ENCODE peak calls at places on chromosome 16, in nine cellular contexts. G is mesenteric fat pad, W is hippocampal formation, V is GM12865, M is endothelial cell, S is nephron progenitor cell, U is omental fat pad, B is ELR, K is pancreas. P is an unnamed sample.

GRCh38 chr16:46427340-46428107 is 193.7 kb downstream of the SHCBP1 start:
- DNase-seq in G (peak; percentile 83), W (no peak), V (no peak), M (no peak), S (no peak), U (no peak), B (no peak), K (no peak), P (no peak)

GRCh38 chr16:9308300-9309209 is 217.1 kb downstream of the HAPSTR1 start:
- DNase-seq in G (no peak), W (no peak), V (no peak), M (no peak), S (no peak), U (no peak), B (no peak), K (no peak), P (no peak)

GRCh38 chr16:84041421-84041820 is 1.2 kb downstream of the SLC38A8 start:
- DNase-seq in G (no peak), W (no peak), V (no peak), M (no peak), S (no peak), U (no peak), B (no peak), K (no peak), P (no peak)

GRCh38 chr16:67110136-67110847 is 551 bp downstream of the PHAF1 start:
- DNase-seq in G (no peak), W (no peak), V (no peak), M (no peak), S (no peak), U (no peak), B (no peak), K (peak; percentile 63), P (no peak)

GRCh38 chr16:29023279-29024278 is 38.7 kb downstream of the LAT start:
- DNase-seq in G (no peak), W (no peak), V (no peak), M (no peak), S (no peak), U (no peak), B (peak; percentile 56), K (no peak), P (no peak)

GRCh38 chr16:73082608-73083007 is 34.7 kb upstream of the ZFHX3 start:
- DNase-seq in G (no peak), W (no peak), V (no peak), M (no peak), S (no peak), U (no peak), B (peak; percentile 95), K (no peak), P (no peak)

GRCh38 chr16:34802396-34802795 is 1343.0 kb downstream of the TP53TG3F start:
- DNase-seq in G (no peak), W (no peak), V (no peak), M (no peak), S (no peak), U (no peak), B (no peak), K (peak; percentile 16), P (no peak)

GRCh38 chr16:86002178-86002577 is 103.2 kb downstream of the IRF8 start:
- DNase-seq in G (peak; percentile 14), W (no peak), V (peak; percentile 86), M (no peak), S (no peak), U (no peak), B (no peak), K (no peak), P (no peak)

GRCh38 chr16:80122155-80122554 is 418.6 kb upstream of the DYNLRB2 start:
- DNase-seq in G (no peak), W (no peak), V (no peak), M (no peak), S (no peak), U (no peak), B (no peak), K (no peak), P (no peak)

GRCh38 chr16:57781741-57782606 is 20.3 kb downstream of the KIFC3 start:
- DNase-seq in G (no peak), W (no peak), V (no peak), M (no peak), S (no peak), U (no peak), B (peak; percentile 55), K (peak; percentile 14), P (no peak)

GRCh38 chr16:66925322-66925840 is at the start of gene RRAD:
- DNase-seq in G (no peak), W (no peak), V (no peak), M (no peak), S (no peak), U (no peak), B (peak; percentile 56), K (peak; percentile 75), P (no peak)

GRCh38 chr16:30434852-30435251 is 5.0 kb upstream of the DCTPP1 start:
- DNase-seq in G (no peak), W (no peak), V (no peak), M (no peak), S (no peak), U (no peak), B (no peak), K (no peak), P (no peak)